ENCODE peak calls at places on chromosomes 3 and 15, in five cellular contexts. W, R, M, O and D are unnamed samples.

GRCh38 chr3:46892285-46893145 is 15.0 kb downstream of the PTH1R start:
- DNase-seq in W (peak), R (peak), M (peak), O (peak), D (no peak)

GRCh38 chr3:129315386-129315991 is 36.8 kb downstream of the HMCES start:
- DNase-seq in W (peak), R (peak), M (no peak), O (no peak), D (no peak)

GRCh38 chr3:32487781-32488526 is 14.7 kb downstream of the CMTM6 start:
- DNase-seq in W (no peak), R (no peak), M (no peak), O (no peak), D (no peak)

GRCh38 chr3:107063351-107063750 is 313.9 kb upstream of the CCDC54 start:
- DNase-seq in W (no peak), R (no peak), M (no peak), O (no peak), D (peak)

GRCh38 chr15:96882361-96882760 is 551.9 kb downstream of the NR2F2 start:
- DNase-seq in W (no peak), R (no peak), M (no peak), O (no peak), D (no peak)

GRCh38 chr3:156382458-156383346 is 172.2 kb downstream of the SSR3 start:
- DNase-seq in W (no peak), R (peak), M (no peak), O (no peak), D (no peak)

GRCh38 chr15:59306520-59307163 is 66.0 kb downstream of the MYO1E start:
- DNase-seq in W (no peak), R (no peak), M (no peak), O (peak), D (no peak)

GRCh38 chr3:13025090-13025489 is 48.1 kb downstream of the IQSEC1 start:
- DNase-seq in W (peak), R (no peak), M (no peak), O (no peak), D (peak)

GRCh38 chr3:45165497-45166282 is 19.5 kb upstream of the CDCP1 start:
- DNase-seq in W (no peak), R (no peak), M (no peak), O (no peak), D (no peak)

GRCh38 chr3:17194116-17194515 is 309.4 kb downstream of the PLCL2 start:
- DNase-seq in W (no peak), R (no peak), M (no peak), O (no peak), D (no peak)

GRCh38 chr15:68982976-68983550 is 31.4 kb upstream of the NOX5 start:
- DNase-seq in W (no peak), R (no peak), M (no peak), O (no peak), D (no peak)

GRCh38 chr3:85589145-85589544 is 630.4 kb downstream of the CADM2 start:
- DNase-seq in W (no peak), R (no peak), M (no peak), O (no peak), D (peak)

GRCh38 chr15:50685191-50685975 is 1.2 kb downstream of the TRPM7 start:
- DNase-seq in W (no peak), R (peak), M (no peak), O (no peak), D (no peak)

GRCh38 chr3:12750223-12750622 is 8.8 kb downstream of the TMEM40 start:
- DNase-seq in W (no peak), R (peak), M (no peak), O (no peak), D (peak)

GRCh38 chr15:59335197-59335786 is 37.4 kb downstream of the MYO1E start:
- DNase-seq in W (no peak), R (peak), M (no peak), O (no peak), D (no peak)

GRCh38 chr3:40756500-40756899 is 231.7 kb downstream of the ZNF621 start:
- DNase-seq in W (no peak), R (no peak), M (no peak), O (no peak), D (no peak)

GRCh38 chr3:116188231-116188785 is 257.0 kb downstream of the LSAMP start:
- DNase-seq in W (no peak), R (no peak), M (no peak), O (no peak), D (no peak)

GRCh38 chr3:113626513-113627371 is 69.7 kb downstream of the USF3 start:
- DNase-seq in W (no peak), R (peak), M (peak), O (no peak), D (no peak)
- H3K4me3 ChIP-seq in W (peak), R (no peak), M (no peak), O (no peak), D (no peak)

GRCh38 chr3:51683566-51683965 is 12.5 kb downstream of the TEX264 start:
- DNase-seq in W (no peak), R (no peak), M (no peak), O (no peak), D (no peak)

GRCh38 chr3:51682526-51682925 is 11.5 kb downstream of the TEX264 start:
- DNase-seq in W (no peak), R (no peak), M (no peak), O (no peak), D (no peak)

GRCh38 chr3:51681453-51681852 is 10.4 kb downstream of the TEX264 start:
- DNase-seq in W (peak), R (peak), M (no peak), O (no peak), D (no peak)

GRCh38 chr3:51680663-51681230 is 9.7 kb downstream of the TEX264 start:
- DNase-seq in W (no peak), R (no peak), M (no peak), O (no peak), D (no peak)

GRCh38 chr3:51682079-51682478 is 11.0 kb downstream of the TEX264 start:
- DNase-seq in W (no peak), R (peak), M (peak), O (peak), D (peak)
- H3K4me3 ChIP-seq in W (no peak), R (no peak), M (no peak), O (no peak), D (no peak)

GRCh38 chr3:11185564-11186317 is 31.4 kb downstream of the HRH1 start:
- DNase-seq in W (peak), R (no peak), M (no peak), O (peak), D (peak)
- H3K4me3 ChIP-seq in W (no peak), R (no peak), M (no peak), O (no peak), D (no peak)

GRCh38 chr15:36598529-36599177 is 19.2 kb downstream of the CDIN1 start:
- DNase-seq in W (no peak), R (no peak), M (no peak), O (no peak), D (no peak)
- H3K4me3 ChIP-seq in W (no peak), R (no peak), M (no peak), O (no peak), D (no peak)

DNA sequence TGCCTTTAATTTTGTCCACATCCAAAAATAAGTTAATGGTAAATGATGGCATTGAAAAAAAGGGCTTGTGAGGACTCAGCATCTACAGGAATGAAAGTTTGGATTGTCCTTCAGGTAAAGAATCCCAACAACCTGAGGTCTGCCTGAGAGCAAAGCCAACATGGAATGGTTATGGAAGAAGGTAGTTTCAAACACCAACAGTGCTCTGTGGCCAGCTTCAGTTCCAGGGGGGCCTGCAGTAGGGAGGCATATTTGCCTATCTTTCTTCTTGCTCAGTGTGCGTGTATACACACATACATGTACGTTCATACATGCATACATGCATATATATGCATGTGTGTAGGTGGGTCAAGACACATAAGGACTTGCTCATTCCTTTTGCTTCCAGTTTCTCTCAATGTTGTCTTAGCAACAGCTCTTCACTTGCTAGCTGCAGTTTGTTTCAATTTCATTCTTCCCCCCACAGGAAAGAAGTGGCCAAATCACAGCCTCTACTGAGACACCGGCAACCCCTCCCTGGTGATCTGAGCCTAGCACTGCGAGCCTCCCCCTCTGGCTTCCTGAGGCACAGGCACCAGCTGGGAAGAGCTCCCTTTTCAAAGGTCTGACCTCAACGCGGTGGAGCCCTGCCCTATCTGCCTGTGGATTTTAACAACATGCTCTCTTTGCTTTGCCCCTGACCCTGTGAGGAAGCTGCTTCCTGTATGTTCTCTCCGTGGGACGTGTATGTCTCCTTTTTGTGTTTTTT is 146.2 kb downstream of the KLF13 start:
- DNase-seq in W (no peak), R (peak), M (no peak), O (peak), D (no peak)
- H3K4me3 ChIP-seq in W (no peak), R (peak), M (no peak), O (no peak), D (no peak)

DNA sequence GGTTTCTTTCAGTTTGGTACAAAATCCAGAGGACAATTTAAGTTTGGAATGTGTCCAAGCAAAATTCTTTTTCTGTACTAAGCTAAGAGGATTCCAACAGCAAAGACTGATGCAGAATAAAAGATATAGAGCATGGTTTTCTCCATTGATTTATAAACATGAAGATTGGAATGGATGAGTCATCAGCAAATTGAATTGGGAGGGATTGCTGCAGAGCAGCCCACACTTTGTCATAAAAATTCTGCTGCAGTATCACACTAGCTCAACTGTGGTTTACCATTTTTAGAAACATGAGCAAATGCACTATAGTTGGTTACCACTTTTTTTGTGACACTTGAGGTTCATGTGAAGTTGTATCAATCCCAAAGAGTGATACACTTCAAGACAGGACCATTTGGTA is 16.1 kb upstream of the LARP6 start:
- DNase-seq in W (no peak), R (peak), M (no peak), O (no peak), D (no peak)
- H3K4me3 ChIP-seq in W (no peak), R (no peak), M (no peak), O (no peak), D (no peak)

DNA sequence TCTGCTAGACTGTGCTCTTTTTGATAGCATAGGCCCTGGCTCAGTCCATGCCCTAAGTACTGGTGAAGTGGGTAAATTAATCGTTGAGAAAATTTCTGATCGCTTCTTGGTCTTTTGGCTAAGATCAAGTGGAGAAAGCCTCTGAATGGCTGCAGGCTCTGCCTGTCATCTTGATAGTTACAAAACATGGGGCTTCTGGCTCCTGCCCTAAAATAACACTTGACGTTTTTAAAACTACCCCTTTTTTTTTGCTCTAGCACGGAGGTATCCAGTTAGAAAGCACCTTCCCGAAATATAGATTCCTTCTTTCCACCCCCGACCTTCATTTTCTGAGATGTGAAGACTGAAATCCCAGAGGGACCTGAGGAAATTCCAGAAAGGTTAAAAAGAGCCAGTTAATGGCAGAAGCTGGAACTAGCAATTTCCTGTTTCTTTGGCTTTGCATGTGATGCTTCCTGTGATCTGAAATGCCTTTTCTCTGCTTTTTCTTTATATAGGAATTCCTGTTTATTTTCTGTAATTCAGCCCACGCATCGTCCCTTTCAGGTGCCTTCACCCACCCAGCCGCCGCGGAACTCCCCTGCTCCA is 802 bp upstream of the C2CD4B start:
- DNase-seq in W (no peak), R (no peak), M (no peak), O (no peak), D (no peak)
- H3K4me3 ChIP-seq in W (peak), R (no peak), M (no peak), O (no peak), D (no peak)

GRCh38 chr3:52839268-52839575 is 4.4 kb upstream of the MUSTN1 start:
- DNase-seq in W (no peak), R (no peak), M (no peak), O (no peak), D (no peak)
- H3K4me3 ChIP-seq in W (no peak), R (no peak), M (no peak), O (no peak), D (no peak)

GRCh38 chr3:194135516-194135805 is 487 bp upstream of the HES1 start:
- DNase-seq in W (no peak), R (no peak), M (no peak), O (no peak), D (no peak)

GRCh38 chr3:194132465-194133358 is 3.2 kb upstream of the HES1 start:
- DNase-seq in W (no peak), R (no peak), M (peak), O (no peak), D (no peak)

GRCh38 chr3:194134757-194135515 is 1.0 kb upstream of the HES1 start:
- DNase-seq in W (peak), R (peak), M (peak), O (peak), D (no peak)

GRCh38 chr3:194134231-194134756 is 1.7 kb upstream of the HES1 start:
- DNase-seq in W (peak), R (peak), M (no peak), O (peak), D (no peak)

GRCh38 chr3:194133661-194134230 is 2.2 kb upstream of the HES1 start:
- DNase-seq in W (peak), R (no peak), M (peak), O (peak), D (no peak)
- H3K4me3 ChIP-seq in W (peak), R (no peak), M (peak), O (no peak), D (peak)